ENCODE peak calls at places on chromosome 10, in four cellular contexts. One of them, this sample, is unnamed.

GRCh38 chr10:9274206-9274755 is 1219.8 kb downstream of the GATA3 start:
- DNase-seq in DND-41: no peak
- DNase-seq in MM.1S: no peak
- DNase-seq in GM23248: no peak
- DNase-seq in this sample: no peak

GRCh38 chr10:125146791-125147604 is 13.4 kb downstream of the CTBP2 start:
- DNase-seq in MM.1S: peak
- DNase-seq in GM23248: peak
- DNase-seq in DND-41: peak
- DNase-seq in this sample: peak

GRCh38 chr10:92187101-92187500 is 103.8 kb downstream of the CPEB3 start:
- DNase-seq in GM23248: no peak
- DNase-seq in DND-41: no peak
- DNase-seq in MM.1S: peak
- DNase-seq in this sample: no peak

GRCh38 chr10:90306187-90306586 is 551.7 kb downstream of the HTR7 start:
- DNase-seq in DND-41: no peak
- DNase-seq in GM23248: no peak
- DNase-seq in MM.1S: no peak
- DNase-seq in this sample: no peak

GRCh38 chr10:76946268-76946667 is 691.3 kb downstream of the KCNMA1 start:
- DNase-seq in DND-41: no peak
- DNase-seq in GM23248: peak
- DNase-seq in MM.1S: no peak
- DNase-seq in this sample: no peak

GRCh38 chr10:26217396-26218105 is 977 bp downstream of the GAD2 start:
- DNase-seq in GM23248: peak
- DNase-seq in MM.1S: no peak
- DNase-seq in DND-41: no peak
- DNase-seq in this sample: no peak

GRCh38 chr10:69901623-69902505 is 100.2 kb downstream of the COL13A1 start:
- DNase-seq in MM.1S: no peak
- DNase-seq in GM23248: peak
- DNase-seq in DND-41: peak
- DNase-seq in this sample: no peak

GRCh38 chr10:53356616-53357349 is 584.2 kb upstream of the MBL2 start:
- DNase-seq in MM.1S: no peak
- DNase-seq in DND-41: no peak
- DNase-seq in GM23248: peak
- DNase-seq in this sample: no peak

GRCh38 chr10:2246747-2247146 is 509.4 kb upstream of the ADARB2 start:
- DNase-seq in MM.1S: no peak
- DNase-seq in DND-41: no peak
- DNase-seq in GM23248: no peak
- DNase-seq in this sample: no peak

GRCh38 chr10:73650537-73651331 is 5.1 kb downstream of the SYNPO2L start:
- DNase-seq in MM.1S: peak
- DNase-seq in GM23248: peak
- DNase-seq in DND-41: no peak
- DNase-seq in this sample: peak

GRCh38 chr10:71076473-71077142 is 135.8 kb upstream of the UNC5B start:
- DNase-seq in DND-41: no peak
- DNase-seq in MM.1S: no peak
- DNase-seq in GM23248: no peak
- DNase-seq in this sample: no peak

GRCh38 chr10:95688648-95689047 is 5.1 kb downstream of the TCTN3 start:
- DNase-seq in MM.1S: no peak
- DNase-seq in GM23248: no peak
- DNase-seq in DND-41: no peak
- DNase-seq in this sample: no peak

GRCh38 chr10:31830887-31831286 is 97.7 kb downstream of the ARHGAP12 start:
- DNase-seq in GM23248: peak
- DNase-seq in MM.1S: no peak
- DNase-seq in DND-41: no peak
- DNase-seq in this sample: no peak

GRCh38 chr10:75098902-75099673 is 12.4 kb upstream of the SAMD8 start:
- DNase-seq in MM.1S: no peak
- DNase-seq in GM23248: no peak
- DNase-seq in DND-41: no peak
- DNase-seq in this sample: no peak

GRCh38 chr10:86257683-86258082 is 108.9 kb downstream of the GRID1 start:
- DNase-seq in DND-41: no peak
- DNase-seq in GM23248: no peak
- DNase-seq in MM.1S: no peak
- DNase-seq in this sample: no peak

GRCh38 chr10:15712903-15713302 is 6.8 kb downstream of the ITGA8 start:
- DNase-seq in GM23248: peak
- DNase-seq in DND-41: no peak
- DNase-seq in MM.1S: no peak
- DNase-seq in this sample: peak

GRCh38 chr10:93503075-93503474 is 6.7 kb downstream of the CEP55 start:
- DNase-seq in GM23248: no peak
- DNase-seq in DND-41: no peak
- DNase-seq in MM.1S: peak
- DNase-seq in this sample: no peak

GRCh38 chr10:120477723-120478270 is 20.8 kb downstream of the PLPP4 start:
- DNase-seq in DND-41: no peak
- DNase-seq in GM23248: peak
- DNase-seq in MM.1S: no peak
- DNase-seq in this sample: no peak

GRCh38 chr10:125625586-125625985 is 57.4 kb downstream of the TEX36 start:
- DNase-seq in DND-41: no peak
- DNase-seq in GM23248: no peak
- DNase-seq in MM.1S: no peak
- DNase-seq in this sample: no peak

GRCh38 chr10:132684164-132684891 is 101.6 kb downstream of the NKX6-2 start:
- DNase-seq in GM23248: peak
- DNase-seq in DND-41: peak
- DNase-seq in MM.1S: no peak
- DNase-seq in this sample: no peak

GRCh38 chr10:123748711-123749110 is 82.6 kb downstream of the GPR26 start:
- DNase-seq in GM23248: no peak
- DNase-seq in MM.1S: no peak
- DNase-seq in DND-41: no peak
- DNase-seq in this sample: no peak

GRCh38 chr10:69403519-69403918 is 13.2 kb downstream of the TACR2 start:
- DNase-seq in DND-41: no peak
- DNase-seq in MM.1S: no peak
- DNase-seq in GM23248: peak
- DNase-seq in this sample: no peak

GRCh38 chr10:89347706-89348457 is 20.1 kb downstream of the IFIT3 start:
- DNase-seq in GM23248: no peak
- DNase-seq in DND-41: no peak
- DNase-seq in MM.1S: no peak
- DNase-seq in this sample: no peak

GRCh38 chr10:15280462-15280861 is 90.6 kb downstream of the FAM171A1 start:
- DNase-seq in DND-41: no peak
- DNase-seq in MM.1S: no peak
- DNase-seq in GM23248: peak
- DNase-seq in this sample: no peak

GRCh38 chr10:115093286-115093775 is at the start of gene ATRNL1:
- DNase-seq in DND-41: no peak
- DNase-seq in GM23248: peak
- DNase-seq in MM.1S: peak
- DNase-seq in this sample: peak

GRCh38 chr10:58780481-58780880 is 267.8 kb downstream of the BICC1 start:
- DNase-seq in MM.1S: no peak
- DNase-seq in GM23248: peak
- DNase-seq in DND-41: no peak
- DNase-seq in this sample: no peak

GRCh38 chr10:25758041-25758457 is 176.0 kb upstream of the MYO3A start:
- DNase-seq in DND-41: peak
- DNase-seq in GM23248: peak
- DNase-seq in MM.1S: peak
- DNase-seq in this sample: peak

GRCh38 chr10:76523215-76523614 is 1091.8 kb downstream of the LRMDA start:
- DNase-seq in DND-41: no peak
- DNase-seq in GM23248: no peak
- DNase-seq in MM.1S: no peak
- DNase-seq in this sample: no peak

GRCh38 chr10:107545717-107546116 is 381.2 kb upstream of the SORCS1 start:
- DNase-seq in GM23248: no peak
- DNase-seq in MM.1S: no peak
- DNase-seq in DND-41: no peak
- DNase-seq in this sample: no peak
- H3K9ac ChIP-seq in GM23248: no peak
- H3K9ac ChIP-seq in MM.1S: no peak
- H3K9ac ChIP-seq in DND-41: no peak
- H3K9ac ChIP-seq in this sample: no peak

GRCh38 chr10:122053314-122053713 is 64.4 kb downstream of the TACC2 start:
- DNase-seq in MM.1S: no peak
- DNase-seq in DND-41: no peak
- DNase-seq in GM23248: no peak
- DNase-seq in this sample: no peak

GRCh38 chr10:122050811-122051210 is 61.8 kb downstream of the TACC2 start:
- DNase-seq in GM23248: no peak
- DNase-seq in MM.1S: no peak
- DNase-seq in DND-41: no peak
- DNase-seq in this sample: no peak

GRCh38 chr10:122054046-122055025 is 65.4 kb downstream of the TACC2 start:
- DNase-seq in MM.1S: no peak
- DNase-seq in DND-41: no peak
- DNase-seq in GM23248: peak
- DNase-seq in this sample: peak

GRCh38 chr10:122051609-122052385 is 62.8 kb downstream of the TACC2 start:
- DNase-seq in MM.1S: no peak
- DNase-seq in GM23248: peak
- DNase-seq in DND-41: no peak
- DNase-seq in this sample: peak

DNA sequence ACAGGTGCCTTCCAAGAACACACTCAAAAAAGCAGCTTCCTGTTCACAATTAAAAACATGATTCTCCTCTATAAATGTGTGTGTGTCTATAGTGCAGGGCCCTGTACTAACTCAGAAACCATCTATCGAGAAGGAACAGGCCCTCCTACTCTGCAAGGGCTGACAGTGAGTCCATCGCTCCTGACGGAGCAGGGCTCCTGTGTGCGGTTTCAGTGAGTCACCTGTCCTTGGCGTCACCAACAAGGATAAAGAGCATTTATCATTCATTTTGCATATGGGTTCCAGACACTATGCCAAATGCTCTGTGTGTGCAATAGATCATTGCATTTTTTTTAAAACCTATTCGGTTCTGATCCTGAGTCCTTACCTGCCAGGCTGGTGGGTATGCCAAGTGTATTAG is 63.7 kb downstream of the TACC2 start:
- DNase-seq in GM23248: peak
- DNase-seq in MM.1S: no peak
- DNase-seq in DND-41: no peak
- DNase-seq in this sample: no peak
- H3K9ac ChIP-seq in GM23248: no peak
- H3K9ac ChIP-seq in MM.1S: no peak
- H3K9ac ChIP-seq in DND-41: no peak
- H3K9ac ChIP-seq in this sample: no peak

GRCh38 chr10:34742456-34742855 is 72.6 kb downstream of the PARD3 start:
- DNase-seq in DND-41: no peak
- DNase-seq in GM23248: no peak
- DNase-seq in MM.1S: no peak
- DNase-seq in this sample: no peak

GRCh38 chr10:34739915-34740314 is 75.2 kb downstream of the PARD3 start:
- DNase-seq in DND-41: peak
- DNase-seq in GM23248: peak
- DNase-seq in MM.1S: peak
- DNase-seq in this sample: no peak

GRCh38 chr10:34736976-34737771 is 77.9 kb downstream of the PARD3 start:
- DNase-seq in DND-41: no peak
- DNase-seq in MM.1S: no peak
- DNase-seq in GM23248: no peak
- DNase-seq in this sample: no peak

GRCh38 chr10:34737772-34738169 is 77.3 kb downstream of the PARD3 start:
- DNase-seq in MM.1S: no peak
- DNase-seq in GM23248: no peak
- DNase-seq in DND-41: peak
- DNase-seq in this sample: no peak

GRCh38 chr10:34740321-34740720 is 74.8 kb downstream of the PARD3 start:
- DNase-seq in GM23248: no peak
- DNase-seq in DND-41: peak
- DNase-seq in MM.1S: no peak
- DNase-seq in this sample: no peak
- H3K9ac ChIP-seq in GM23248: peak
- H3K9ac ChIP-seq in DND-41: no peak
- H3K9ac ChIP-seq in MM.1S: no peak
- H3K9ac ChIP-seq in this sample: no peak

DNA sequence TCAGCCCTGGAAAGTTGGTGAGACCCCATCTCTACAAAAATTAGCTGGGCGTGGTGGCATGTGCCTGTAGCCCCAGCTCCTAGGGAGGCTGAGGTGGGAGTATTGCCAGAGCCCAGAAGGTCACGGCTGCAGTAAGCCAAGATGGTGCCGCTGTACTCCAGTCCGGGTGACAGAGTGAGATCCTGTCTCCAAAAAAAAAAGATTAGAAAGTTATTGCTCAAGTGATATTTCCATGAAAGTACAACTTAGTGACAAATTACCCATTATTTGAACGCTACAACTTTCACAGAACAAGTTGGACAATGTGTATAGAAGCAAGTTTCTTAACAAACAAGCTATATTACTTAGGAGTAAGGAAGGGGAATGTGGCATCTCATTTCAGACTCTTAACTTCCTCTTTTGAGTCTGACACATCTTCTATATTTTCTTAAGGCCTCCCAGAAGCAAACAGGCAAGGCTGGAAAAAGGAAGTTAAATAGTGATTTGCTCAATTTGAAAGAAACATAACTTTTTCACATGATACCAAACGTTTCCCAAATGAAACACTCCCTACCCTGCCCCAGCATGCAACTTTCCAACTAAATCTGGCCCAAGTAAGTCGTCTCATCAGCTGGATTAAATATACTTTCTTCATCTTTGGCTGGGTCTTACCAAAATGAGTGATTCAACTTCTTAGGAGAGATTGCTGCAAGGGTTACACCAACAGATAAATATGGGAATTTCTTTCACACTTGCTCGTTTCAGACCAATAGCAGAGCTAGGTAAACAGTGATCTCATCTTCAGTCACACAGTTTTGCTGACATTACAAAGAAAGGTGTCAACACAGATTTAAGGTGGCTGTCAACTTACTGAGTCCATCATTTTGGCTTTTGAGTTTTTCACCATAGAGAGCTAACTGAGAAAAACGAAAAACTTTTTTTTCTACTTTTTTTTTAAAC is 66.3 kb upstream of the KLF6 start:
- DNase-seq in GM23248: peak
- DNase-seq in DND-41: no peak
- DNase-seq in MM.1S: no peak
- DNase-seq in this sample: no peak
- H3K9ac ChIP-seq in GM23248: peak
- H3K9ac ChIP-seq in DND-41: no peak
- H3K9ac ChIP-seq in MM.1S: no peak
- H3K9ac ChIP-seq in this sample: no peak

GRCh38 chr10:101031796-101032636 is 982 bp downstream of the SFXN3 start:
- DNase-seq in GM23248: peak
- DNase-seq in DND-41: peak
- DNase-seq in MM.1S: no peak
- DNase-seq in this sample: peak
- H3K9ac ChIP-seq in GM23248: peak
- H3K9ac ChIP-seq in DND-41: peak
- H3K9ac ChIP-seq in MM.1S: no peak
- H3K9ac ChIP-seq in this sample: peak

GRCh38 chr10:79116801-79117723 is 48.3 kb downstream of the ZMIZ1 start:
- DNase-seq in MM.1S: peak
- DNase-seq in DND-41: no peak
- DNase-seq in GM23248: peak
- DNase-seq in this sample: no peak
- H3K9ac ChIP-seq in MM.1S: no peak
- H3K9ac ChIP-seq in DND-41: no peak
- H3K9ac ChIP-seq in GM23248: peak
- H3K9ac ChIP-seq in this sample: no peak

This sample was measured in trophoblast cell.